ENCODE peak calls at places on chromosomes 3 and 15, in eight cellular contexts. N is stimulated activated CD4-positive, alpha-beta T cell treated with anti-CD3 and anti-CD28 coated beads, Interleukin-1b, Interleukin-23, amount 100 ng/mL, for 1 hour; G is esophagus squamous epithelium; F is fibroblast of mammary gland; R is AG04450; P is tibial nerve; A is NCI-H446 treated with DMSO at 0.1 percent for 48 hours; C is G401. Z is an unnamed sample.

GRCh38 chr3:42778644-42779043 is 5.6 kb upstream of the CCDC13 start:
- DNase-seq in N (no peak), G (no peak), F (peak), R (peak), P (no peak), A (no peak), C (no peak), Z (no peak)

GRCh38 chr3:197807969-197808587 is 17.0 kb downstream of the LRCH3 start:
- DNase-seq in N (no peak), G (no peak), F (no peak), R (no peak), P (no peak), A (no peak), C (no peak), Z (no peak)

GRCh38 chr3:169591159-169591951 is 72.2 kb downstream of the MECOM start:
- DNase-seq in N (no peak), G (no peak), F (no peak), R (no peak), P (no peak), A (no peak), C (no peak), Z (no peak)

GRCh38 chr3:44338828-44339127 is 212 bp downstream of the TCAIM start:
- DNase-seq in N (no peak), G (no peak), F (no peak), R (no peak), P (no peak), A (no peak), C (no peak), Z (no peak)

GRCh38 chr3:168341965-168342719 is 246.4 kb upstream of the GOLIM4 start:
- DNase-seq in N (no peak), G (no peak), F (no peak), R (no peak), P (no peak), A (no peak), C (no peak), Z (no peak)

GRCh38 chr3:182618085-182618732 is 175.1 kb upstream of the ATP11B start:
- DNase-seq in N (no peak), G (no peak), F (peak), R (no peak), P (no peak), A (peak), C (peak), Z (no peak)

GRCh38 chr3:148790841-148791240 is 36.8 kb upstream of the CPB1 start:
- DNase-seq in N (no peak), G (no peak), F (peak), R (no peak), P (peak), A (peak), C (peak), Z (no peak)

GRCh38 chr3:45275006-45275704 is 49.1 kb upstream of the TMEM158 start:
- DNase-seq in N (no peak), G (no peak), F (no peak), R (no peak), P (no peak), A (no peak), C (peak), Z (no peak)

GRCh38 chr3:195892355-195893120 is 15.8 kb downstream of the TNK2 start:
- DNase-seq in N (no peak), G (no peak), F (peak), R (no peak), P (peak), A (no peak), C (no peak), Z (no peak)

GRCh38 chr15:71294636-71295241 is 179.5 kb downstream of the THSD4 start:
- DNase-seq in N (no peak), G (no peak), F (peak), R (peak), P (no peak), A (no peak), C (no peak), Z (no peak)

GRCh38 chr3:52520141-52520667 is 13.5 kb downstream of the NT5DC2 start:
- DNase-seq in N (no peak), G (no peak), F (no peak), R (no peak), P (no peak), A (no peak), C (no peak), Z (no peak)

GRCh38 chr3:42161050-42161935 is 70.1 kb downstream of the TRAK1 start:
- DNase-seq in N (no peak), G (no peak), F (peak), R (no peak), P (no peak), A (no peak), C (no peak), Z (no peak)

GRCh38 chr15:25810631-25811077 is 52.5 kb downstream of the ATP10A start:
- DNase-seq in N (no peak), G (no peak), F (no peak), R (no peak), P (no peak), A (no peak), C (no peak), Z (no peak)

GRCh38 chr15:77495806-77496589 is 75.3 kb downstream of the HMG20A start:
- DNase-seq in N (no peak), G (no peak), F (peak), R (no peak), P (no peak), A (no peak), C (no peak), Z (no peak)

GRCh38 chr15:65194826-65195541 is 9.8 kb upstream of the CLPX start:
- DNase-seq in N (no peak), G (no peak), F (peak), R (no peak), P (no peak), A (no peak), C (no peak), Z (no peak)

GRCh38 chr3:174441588-174442316 is 417.4 kb upstream of the NAALADL2 start:
- DNase-seq in N (no peak), G (no peak), F (peak), R (peak), P (no peak), A (peak), C (peak), Z (no peak)

GRCh38 chr3:129690406-129690805 is 83.9 kb upstream of the PLXND1 start:
- DNase-seq in N (no peak), G (no peak), F (peak), R (peak), P (no peak), A (peak), C (peak), Z (no peak)

GRCh38 chr3:170752571-170753155 is 117.3 kb downstream of the RPL22L1 start:
- DNase-seq in N (no peak), G (no peak), F (no peak), R (no peak), P (no peak), A (no peak), C (no peak), Z (no peak)

GRCh38 chr3:127722928-127723603 is 50.3 kb downstream of the ABTB1 start:
- DNase-seq in N (no peak), G (no peak), F (no peak), R (no peak), P (no peak), A (peak), C (peak), Z (no peak)

GRCh38 chr3:157317895-157318294 is 118.8 kb upstream of the PTX3 start:
- DNase-seq in N (no peak), G (no peak), F (peak), R (no peak), P (no peak), A (peak), C (no peak), Z (no peak)

GRCh38 chr15:64640146-64640868 is 135.1 kb downstream of the RBPMS2 start:
- DNase-seq in N (no peak), G (no peak), F (no peak), R (no peak), P (no peak), A (no peak), C (no peak), Z (no peak)

GRCh38 chr3:5290915-5291314 is 103.4 kb downstream of the EDEM1 start:
- DNase-seq in N (no peak), G (no peak), F (no peak), R (no peak), P (no peak), A (no peak), C (no peak), Z (no peak)

GRCh38 chr3:182133752-182134151 is 422.0 kb downstream of the SOX2 start:
- DNase-seq in N (no peak), G (no peak), F (no peak), R (no peak), P (no peak), A (no peak), C (no peak), Z (no peak)

GRCh38 chr3:74537857-74538256 is 76.6 kb downstream of the CNTN3 start:
- DNase-seq in N (no peak), G (no peak), F (peak), R (no peak), P (no peak), A (no peak), C (no peak), Z (no peak)

GRCh38 chr15:91214675-91215590 is 114.9 kb downstream of the SV2B start:
- DNase-seq in N (no peak), G (no peak), F (no peak), R (no peak), P (no peak), A (no peak), C (peak), Z (no peak)

GRCh38 chr3:32383136-32383711 is 8.4 kb upstream of the CMTM7 start:
- DNase-seq in N (no peak), G (no peak), F (peak), R (no peak), P (no peak), A (no peak), C (no peak), Z (no peak)

GRCh38 chr3:123066896-123067688 is at the start of gene PDIA5:
- DNase-seq in N (peak), G (peak), F (peak), R (peak), P (peak), A (peak), C (peak), Z (peak)

Z was measured in cerebellar nuclear complex.